ENCODE peak calls at places on chromosomes 12 and 14, in six cellular contexts. A is RWPE2, G is suprapubic skin, X is BJ, F is brain microvascular endothelial cell, S is pancreas. T is an unnamed sample.

GRCh38 chr12:5114436-5114835 is 70.8 kb downstream of the KCNA5 start:
- DNase-seq in G (no peak), F (no peak), S (no peak), X (no peak), A (no peak), T (no peak)

GRCh38 chr14:91233936-91234790 is 10.3 kb downstream of the GPR68 start:
- DNase-seq in G (no peak), F (no peak), A (no peak), S (peak; percentile 35), X (no peak), T (no peak)

GRCh38 chr12:1845886-1846285 is 25.5 kb downstream of the LRTM2 start:
- DNase-seq in G (peak; percentile 21), S (no peak), A (peak; percentile 24), F (no peak), X (no peak), T (no peak)

GRCh38 chr12:29242921-29243431 is 93.9 kb downstream of the FAR2 start:
- DNase-seq in A (no peak), F (no peak), G (no peak), X (no peak), S (no peak), T (no peak)

GRCh38 chr12:121641343-121641630 is 15.0 kb downstream of the ORAI1 start:
- DNase-seq in X (no peak), A (no peak), G (no peak), F (no peak), S (no peak), T (no peak)

GRCh38 chr12:112595415-112595814 is 176.7 kb downstream of the PTPN11 start:
- DNase-seq in G (no peak), S (no peak), F (no peak), A (no peak), X (no peak), T (no peak)

GRCh38 chr12:114701104-114701414 is 17.1 kb upstream of the TBX3 start:
- DNase-seq in F (no peak), S (no peak), X (no peak), G (no peak), A (no peak), T (no peak)

GRCh38 chr14:93709249-93709648 is 79.0 kb downstream of the PRIMA1 start:
- DNase-seq in A (no peak), F (no peak), G (no peak), S (no peak), X (no peak), T (no peak)

GRCh38 chr14:59154383-59154782 is 34.1 kb upstream of the DAAM1 start:
- DNase-seq in G (no peak), X (no peak), S (no peak), A (no peak), F (no peak), T (no peak)

GRCh38 chr12:21642707-21643389 is 14.8 kb downstream of the LDHB start:
- DNase-seq in A (no peak), X (no peak), F (no peak), S (no peak), G (no peak), T (no peak)

GRCh38 chr12:8780389-8780788 is 42.0 kb upstream of the A2ML1 start:
- DNase-seq in A (no peak), F (peak; percentile 46), S (no peak), G (no peak), X (no peak), T (peak; percentile 27)

GRCh38 chr14:59261334-59261733 is 72.9 kb downstream of the DAAM1 start:
- DNase-seq in S (no peak), A (no peak), X (no peak), F (no peak), G (no peak), T (no peak)

GRCh38 chr14:64928239-64929002 is 14.1 kb downstream of the GPX2 start:
- DNase-seq in X (no peak), G (no peak), F (no peak), S (no peak), A (no peak), T (no peak)

GRCh38 chr12:53950441-53950781 is 4.3 kb upstream of the HOXC12 start:
- DNase-seq in S (no peak), G (no peak), A (no peak), F (no peak), X (no peak), T (no peak)

GRCh38 chr14:104403421-104404220 is 175.9 kb upstream of the C14orf180 start:
- DNase-seq in F (no peak), X (no peak), G (peak; percentile 56), S (no peak), A (peak; percentile 57), T (no peak)

GRCh38 chr12:82174383-82174782 is 183.8 kb downstream of the CCDC59 start:
- DNase-seq in X (no peak), F (no peak), A (no peak), S (no peak), G (no peak), T (no peak)

GRCh38 chr14:21244546-21244945 is 24.7 kb downstream of the HNRNPC start:
- DNase-seq in A (no peak), X (no peak), S (no peak), G (no peak), F (no peak), T (no peak)

GRCh38 chr14:104395276-104395675 is 184.3 kb upstream of the C14orf180 start:
- DNase-seq in S (no peak), X (no peak), A (peak; percentile 27), F (no peak), G (peak; percentile 52), T (no peak)

GRCh38 chr12:20494803-20495202 is 126.5 kb downstream of the PDE3A start:
- DNase-seq in S (no peak), G (no peak), X (no peak), F (no peak), A (no peak), T (no peak)

GRCh38 chr12:132560831-132561783 is 49.3 kb downstream of the LRCOL1 start:
- DNase-seq in F (peak; percentile 55), G (no peak), S (peak; percentile 81), X (no peak), A (no peak), T (peak; percentile 9)

GRCh38 chr14:22200977-22201605 is 387.9 kb downstream of the DAD1 start:
- DNase-seq in F (peak; percentile 61), G (no peak), A (no peak), X (no peak), S (no peak), T (peak; percentile 37)

GRCh38 chr14:70257526-70257925 is 68.8 kb upstream of the SLC8A3 start:
- DNase-seq in A (no peak), X (no peak), G (no peak), S (no peak), F (no peak), T (no peak)

GRCh38 chr14:70259420-70259819 is 70.7 kb upstream of the SLC8A3 start:
- DNase-seq in A (no peak), G (no peak), F (no peak), X (no peak), S (no peak), T (no peak)

DNA sequence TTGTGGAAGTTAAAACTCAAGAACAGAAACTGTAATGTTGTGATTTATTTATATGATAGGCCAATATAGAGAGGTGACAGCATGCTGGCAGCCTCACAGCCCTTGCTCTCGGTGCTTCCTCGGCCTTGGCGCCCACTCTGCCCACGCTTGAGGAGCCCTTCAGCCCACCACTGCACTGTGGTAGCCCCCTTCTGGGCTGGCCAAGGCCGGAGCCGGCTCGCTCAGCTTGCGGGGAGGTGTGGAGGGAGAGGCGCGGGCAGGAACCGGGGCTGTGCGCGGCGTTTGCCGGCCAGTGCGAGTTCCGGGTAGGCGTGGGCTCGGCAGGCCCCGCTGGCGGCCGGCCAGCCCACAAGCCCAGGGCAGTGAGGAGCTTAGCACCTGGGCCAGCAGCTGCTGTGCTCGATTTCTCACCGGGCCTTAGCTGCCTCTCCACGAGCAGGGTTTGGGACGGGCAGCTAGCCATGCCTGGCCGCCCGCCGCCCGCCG is 65.8 kb upstream of the SLC8A3 start:
- DNase-seq in F (no peak), S (peak; percentile 86), G (no peak), X (no peak), A (no peak), T (no peak)
- H3K4me3 ChIP-seq in F (peak overlapping the region; percentile 34), S (peak overlapping the region; percentile 23), G (peak overlapping the region; percentile 56), X (peak overlapping the region; percentile 38), A (peak overlapping the region; percentile 27), T (peak overlapping the region; percentile 29)

GRCh38 chr12:113659015-113659414 is 187.3 kb upstream of the LHX5 start:
- DNase-seq in S (no peak), F (no peak), G (no peak), A (no peak), X (no peak), T (no peak)

GRCh38 chr12:113658030-113658655 is 186.5 kb upstream of the LHX5 start:
- DNase-seq in G (no peak), F (peak; percentile 5), A (no peak), S (no peak), X (no peak), T (no peak)

GRCh38 chr12:113659416-113659815 is 187.7 kb upstream of the LHX5 start:
- DNase-seq in X (no peak), A (no peak), S (no peak), G (no peak), F (no peak), T (no peak)

GRCh38 chr12:113655479-113655878 is 183.8 kb upstream of the LHX5 start:
- DNase-seq in A (no peak), S (no peak), F (no peak), X (no peak), G (no peak), T (no peak)

DNA sequence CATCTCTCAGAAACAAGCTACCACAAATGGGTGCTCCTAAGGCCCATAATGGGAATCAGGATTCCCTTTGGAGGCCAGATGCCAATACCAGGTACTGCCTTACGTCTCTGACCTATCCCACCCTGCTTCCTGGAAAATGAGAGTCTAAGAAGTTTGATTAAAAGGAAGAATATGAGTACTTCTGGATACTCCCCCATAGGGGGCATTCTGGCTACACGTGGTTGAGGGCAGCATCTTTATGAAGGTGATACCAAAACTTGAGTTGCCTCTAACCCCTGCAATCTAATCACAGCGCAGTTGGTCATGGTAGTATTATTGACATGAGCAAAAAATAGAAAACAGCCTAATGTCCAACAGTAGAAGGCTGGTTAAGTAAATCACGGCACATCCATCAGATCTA is 184.2 kb upstream of the LHX5 start:
- DNase-seq in S (no peak), X (no peak), A (no peak), F (no peak), G (no peak), T (no peak)
- TF ChIP-seq CTCF in S (no peak), X (no peak), A (no peak), F (no peak), G (no peak), T (no peak)

DNA sequence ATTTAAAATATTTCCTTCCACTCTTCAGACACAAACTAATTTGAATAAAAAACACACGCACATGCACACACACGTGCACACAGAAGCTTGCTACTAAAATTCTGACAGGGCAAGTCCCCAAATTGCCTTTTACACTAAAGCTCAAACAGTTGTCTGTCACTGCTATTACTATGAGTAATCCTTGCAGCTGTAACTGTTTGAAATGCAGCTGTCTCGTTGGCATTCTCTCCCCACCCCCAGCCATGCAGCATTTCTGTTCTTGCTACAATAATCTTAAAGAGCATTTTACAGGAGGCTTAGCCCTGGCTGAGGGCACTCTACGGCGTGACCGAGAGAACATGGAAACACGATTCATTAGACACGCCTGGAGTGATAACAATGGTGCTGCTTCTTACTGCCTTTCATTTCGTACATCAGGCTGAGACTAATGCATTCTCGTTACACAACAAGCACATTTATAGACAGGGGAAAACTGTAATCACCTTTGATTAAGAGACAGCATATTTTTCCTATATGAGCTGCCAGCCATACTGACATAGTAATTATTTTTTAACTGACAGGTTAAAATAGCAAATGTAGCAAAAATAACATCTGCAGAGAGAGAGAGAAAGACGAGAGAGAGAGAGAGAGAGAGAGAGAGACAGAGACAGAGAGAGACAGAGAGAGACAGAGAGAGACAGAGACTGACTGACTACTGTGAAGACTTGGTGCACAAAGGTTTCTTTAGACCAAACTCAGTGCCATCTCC is 153.8 kb downstream of the MED13L start:
- DNase-seq in A (no peak), F (peak; percentile 77), G (no peak), S (no peak), X (no peak), T (peak; percentile 62)
- H3K4me3 ChIP-seq in A (no peak overlapping the region), F (peak overlapping the region; percentile 37), G (peak overlapping the region; percentile 21), S (no peak overlapping the region), X (no peak overlapping the region), T (no peak overlapping the region)

GRCh38 chr12:102026728-102027127 is 35.1 kb downstream of the WASHC3 start:
- DNase-seq in F (no peak), A (no peak), S (no peak), X (no peak), G (no peak), T (no peak)
- TF ChIP-seq CTCF in F (peak; percentile 6), A (no peak), S (no peak), X (no peak), G (no peak), T (no peak)

T was measured in astrocyte of the cerebellum.